ENCODE peak calls at places on chromosomes 1 and 21, in four cellular contexts. I is K562, F is GM12878, S is HepG2. A is an unnamed sample.

GRCh38 chr1:159152031-159152430 is 19.4 kb upstream of the CADM3 start:
- DNase-seq in I (no peak), F (no peak), S (no peak), A (no peak)

GRCh38 chr21:45802956-45803612 is 159.6 kb downstream of the PCBP3 start:
- DNase-seq in I (no peak), F (no peak), S (no peak), A (no peak)

GRCh38 chr1:10682449-10683365 is 113.7 kb downstream of the CASZ1 start:
- DNase-seq in I (no peak), F (no peak), S (no peak), A (no peak)

GRCh38 chr1:25516686-25517085 is 26.7 kb upstream of the LDLRAP1 start:
- DNase-seq in I (no peak), F (no peak), S (no peak), A (no peak)

GRCh38 chr1:91844862-91845528 is 41.0 kb downstream of the TGFBR3 start:
- DNase-seq in I (no peak), F (no peak), S (peak), A (no peak)

GRCh38 chr1:111598534-111598933 is 21.1 kb upstream of the RAP1A start:
- DNase-seq in I (no peak), F (no peak), S (no peak), A (no peak)

GRCh38 chr1:20255666-20256065 is 35.0 kb upstream of the VWA5B1 start:
- DNase-seq in I (peak), F (no peak), S (no peak), A (no peak)

GRCh38 chr1:39745016-39745670 is 6.5 kb downstream of the PPIE start:
- DNase-seq in I (no peak), F (no peak), S (no peak), A (no peak)

GRCh38 chr1:183609313-183609712 is 19.1 kb upstream of the NCF2 start:
- DNase-seq in I (peak), F (no peak), S (peak), A (peak)

GRCh38 chr1:30879126-30879786 is 29.3 kb downstream of the SDC3 start:
- DNase-seq in I (no peak), F (no peak), S (no peak), A (no peak)

GRCh38 chr1:93694039-93694438 is 12.4 kb upstream of the BCAR3 start:
- DNase-seq in I (no peak), F (no peak), S (no peak), A (no peak)

GRCh38 chr1:205484985-205485967 is 19.2 kb upstream of the CDK18 start:
- DNase-seq in I (peak), F (no peak), S (peak), A (peak)

GRCh38 chr1:87144981-87145380 is 183.7 kb upstream of the LMO4 start:
- DNase-seq in I (no peak), F (no peak), S (no peak), A (no peak)

GRCh38 chr21:33643658-33644311 is 1.5 kb downstream of the ITSN1 start:
- DNase-seq in I (no peak), F (no peak), S (peak), A (peak)

GRCh38 chr1:203607169-203607873 is 19.3 kb upstream of the ATP2B4 start:
- DNase-seq in I (peak), F (no peak), S (no peak), A (no peak)

GRCh38 chr1:54424398-54424797 is 18.2 kb upstream of the SSBP3 start:
- DNase-seq in I (no peak), F (no peak), S (no peak), A (no peak)

GRCh38 chr1:60866251-60866650 is 216.1 kb upstream of the NFIA start:
- DNase-seq in I (no peak), F (no peak), S (no peak), A (no peak)

GRCh38 chr1:20248954-20249612 is 41.6 kb upstream of the VWA5B1 start:
- DNase-seq in I (no peak), F (peak), S (no peak), A (no peak)

GRCh38 chr1:176575991-176576390 is 113.0 kb downstream of the PAPPA2 start:
- DNase-seq in I (no peak), F (no peak), S (no peak), A (no peak)

GRCh38 chr1:158039380-158039779 is 45.9 kb downstream of the KIRREL1 start:
- DNase-seq in I (no peak), F (no peak), S (no peak), A (no peak)

GRCh38 chr1:6358757-6359567 is 34.6 kb downstream of the ACOT7 start:
- DNase-seq in I (no peak), F (no peak), S (no peak), A (peak)

GRCh38 chr1:119373465-119373864 is 4.9 kb downstream of the HAO2 start:
- DNase-seq in I (no peak), F (no peak), S (no peak), A (no peak)

GRCh38 chr1:19646771-19647319 is 2.7 kb downstream of the NBL1 start:
- DNase-seq in I (no peak), F (no peak), S (no peak), A (no peak)

GRCh38 chr1:150072959-150073358 is 5.4 kb downstream of the VPS45 start:
- DNase-seq in I (no peak), F (no peak), S (no peak), A (peak)

GRCh38 chr1:229431270-229432115 is 2.4 kb downstream of the ACTA1 start:
- DNase-seq in I (no peak), F (no peak), S (no peak), A (peak)

GRCh38 chr1:85042413-85042812 is 5.9 kb downstream of the MCOLN3 start:
- DNase-seq in I (no peak), F (no peak), S (no peak), A (peak)

GRCh38 chr1:149846600-149847466 is 52.5 kb upstream of the BOLA1 start:
- DNase-seq in I (no peak), F (no peak), S (no peak), A (peak)

GRCh38 chr1:221726331-221726692 is 15.6 kb downstream of the DUSP10 start:
- DNase-seq in I (no peak), F (no peak), S (no peak), A (no peak)

GRCh38 chr21:46144464-46145070 is 10.8 kb downstream of the FTCD start:
- DNase-seq in I (no peak), F (no peak), S (no peak), A (no peak)

GRCh38 chr21:44380876-44381275 is 27.5 kb downstream of the TRPM2 start:
- DNase-seq in I (no peak), F (no peak), S (no peak), A (no peak)

GRCh38 chr1:46342084-46342656 is 1.6 kb downstream of the NSUN4 start:
- DNase-seq in I (peak), F (peak), S (no peak), A (peak)

GRCh38 chr1:157105298-157105987 is 5.8 kb upstream of the ETV3L start:
- DNase-seq in I (no peak), F (no peak), S (no peak), A (no peak)

GRCh38 chr1:214380986-214381695 is 100.2 kb downstream of the SMYD2 start:
- DNase-seq in I (no peak), F (no peak), S (no peak), A (no peak)
- H2AFZ ChIP-seq in I (no peak), F (no peak), S (no peak), A (no peak)

DNA sequence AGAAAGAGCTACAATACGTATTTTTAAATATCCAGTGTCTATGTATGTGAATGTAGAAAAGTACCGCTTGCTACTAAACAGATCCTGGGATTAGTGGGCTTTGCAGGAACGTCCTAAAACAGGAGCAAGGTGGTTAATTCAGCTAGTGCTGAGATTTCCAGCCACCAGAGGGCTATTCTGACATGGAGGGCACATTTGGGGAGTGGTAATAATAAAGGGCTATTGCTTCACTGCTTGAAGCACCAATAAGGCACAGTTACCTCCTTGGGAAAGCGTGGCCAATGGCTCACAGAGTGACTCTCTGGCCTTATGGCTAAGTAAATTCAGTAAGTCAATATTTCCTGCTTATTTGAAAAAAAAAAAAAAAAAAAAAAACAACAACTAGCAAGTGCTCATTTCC is 152.4 kb downstream of the GABPA start:
- DNase-seq in I (no peak), F (no peak), S (no peak), A (peak)
- TF ChIP-seq JUNB in I (no peak), F (no peak), S (no peak), A (no peak)

GRCh38 chr1:17520041-17520440 is 19.5 kb upstream of the ARHGEF10L start:
- DNase-seq in I (no peak), F (no peak), S (no peak), A (no peak)
- H2AFZ ChIP-seq in I (no peak), F (no peak), S (no peak), A (peak)

DNA sequence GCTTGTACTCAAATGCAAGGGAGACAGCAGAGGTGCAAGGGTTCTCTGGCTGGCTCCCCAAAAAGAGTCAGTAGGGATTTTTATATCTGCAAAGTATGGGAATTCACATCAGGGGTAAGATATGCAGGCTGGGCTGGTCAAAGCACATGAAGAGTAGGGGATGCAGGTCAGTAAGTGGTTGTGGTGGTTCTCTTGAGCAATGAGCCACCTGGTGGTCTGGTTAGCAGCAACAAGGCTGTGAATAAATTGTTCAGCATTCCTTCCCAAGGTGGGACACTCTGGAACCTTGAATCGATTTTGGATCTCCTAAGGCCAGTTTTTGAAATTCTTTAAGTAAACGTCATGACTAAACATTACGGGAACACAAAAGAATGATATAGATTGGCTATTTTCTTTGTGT is 563.0 kb upstream of the NEGR1 start:
- DNase-seq in I (no peak), F (no peak), S (peak), A (peak)
- TF ChIP-seq JUNB in I (no peak), F (no peak), S (no peak), A (no peak)

DNA sequence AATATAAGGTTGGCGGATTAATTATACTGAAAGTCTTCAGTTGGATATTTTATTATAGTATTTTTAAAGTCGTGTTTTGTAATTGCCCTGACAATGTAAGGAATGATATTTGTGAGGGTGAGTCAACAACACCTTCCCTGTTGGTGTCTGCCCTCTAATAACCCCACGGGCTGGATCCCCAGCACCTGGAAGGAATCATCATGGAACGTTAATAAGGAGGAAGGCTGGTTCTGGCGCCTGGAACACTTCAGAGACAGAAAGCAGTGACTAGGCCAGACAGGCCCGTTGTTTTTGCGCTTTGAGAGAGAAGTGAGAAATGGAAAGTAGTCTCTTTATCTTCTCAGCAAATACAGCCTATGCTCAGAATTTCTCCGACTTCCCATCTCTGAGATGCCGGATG is 31.6 kb downstream of the TEX35 start:
- DNase-seq in I (no peak), F (no peak), S (no peak), A (no peak)
- H2AFZ ChIP-seq in I (no peak), F (peak), S (no peak), A (no peak)

A was measured in GM23338.